ENCODE peak calls at places on chromosomes 2 and 18, in four cellular contexts. M is HCT116, A is A549, N is GM12878. V is an unnamed sample.

GRCh38 chr2:219575566-219576504 is 3.7 kb downstream of the INHA start:
- DNase-seq in M (no peak), A (no peak), N (no peak), V (no peak)

GRCh38 chr18:12747530-12748315 is 44.9 kb downstream of the PSMG2 start:
- DNase-seq in A (no peak), M (no peak), N (no peak), V (no peak)

GRCh38 chr2:180747728-180748127 is 232.7 kb upstream of the UBE2E3 start:
- DNase-seq in N (no peak), A (no peak), M (no peak), V (no peak)

GRCh38 chr2:70140978-70141753 is 49.7 kb downstream of the C2orf42 start:
- DNase-seq in N (peak), M (peak), A (no peak), V (peak)

GRCh38 chr2:23286765-23287155 is 98.2 kb upstream of the KLHL29 start:
- DNase-seq in N (no peak), M (no peak), A (no peak), V (no peak)

GRCh38 chr2:172213116-172213515 is 110.4 kb upstream of the DLX2 start:
- DNase-seq in M (no peak), A (no peak), N (no peak), V (no peak)

GRCh38 chr2:48175254-48175653 is 269.0 kb upstream of the FBXO11 start:
- DNase-seq in N (no peak), M (no peak), A (no peak), V (no peak)

GRCh38 chr2:181778621-181779195 is 98.4 kb upstream of the NEUROD1 start:
- DNase-seq in N (no peak), A (no peak), M (peak), V (no peak)

GRCh38 chr18:79627750-79628294 is 51.8 kb upstream of the CTDP1 start:
- DNase-seq in A (no peak), N (no peak), M (no peak), V (no peak)

GRCh38 chr18:32201936-32202335 is 12.1 kb downstream of the MEP1B start:
- DNase-seq in N (no peak), M (no peak), A (no peak), V (no peak)

GRCh38 chr18:11986061-11986460 is 4.8 kb downstream of the IMPA2 start:
- DNase-seq in N (no peak), A (no peak), M (no peak), V (no peak)

GRCh38 chr2:240398711-240399267 is 36.7 kb upstream of the GPC1 start:
- DNase-seq in A (no peak), N (no peak), M (no peak), V (no peak)
- TF ChIP-seq MAX in A (no peak), N (no peak), M (no peak), V (no peak)

GRCh38 chr18:37590346-37590745 is 24.7 kb upstream of the CELF4 start:
- DNase-seq in A (no peak), M (no peak), N (no peak), V (no peak)

GRCh38 chr18:37586641-37587225 is 21.1 kb upstream of the CELF4 start:
- DNase-seq in M (no peak), N (no peak), A (no peak), V (no peak)

GRCh38 chr18:37584952-37585695 is 19.5 kb upstream of the CELF4 start:
- DNase-seq in N (no peak), M (no peak), A (no peak), V (peak)

GRCh38 chr18:37584217-37584616 is 18.6 kb upstream of the CELF4 start:
- DNase-seq in M (no peak), N (no peak), A (no peak), V (no peak)

DNA sequence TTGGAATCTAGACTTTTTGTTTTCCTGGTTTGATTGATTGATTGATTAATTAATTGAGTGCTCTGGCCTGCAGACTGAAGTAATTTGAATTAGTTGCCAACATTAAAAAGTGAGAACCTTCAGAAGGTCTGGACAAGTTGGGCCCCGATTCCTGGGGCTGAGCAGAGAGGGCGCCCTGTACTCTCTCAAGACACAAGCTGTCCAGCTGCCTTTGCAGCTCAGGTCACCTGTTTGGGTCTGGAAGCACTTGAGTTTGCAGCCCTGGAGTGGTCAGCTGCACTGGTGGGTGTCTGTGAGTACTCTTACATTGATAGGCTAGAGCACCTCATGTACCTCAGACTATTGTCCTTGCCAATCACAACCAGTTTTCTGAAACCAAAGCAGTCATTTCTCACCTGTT is 22.7 kb upstream of the CELF4 start:
- DNase-seq in M (no peak), A (no peak), N (no peak), V (no peak)
- TF ChIP-seq MAX in M (no peak), A (no peak), N (no peak), V (no peak)

GRCh38 chr2:96906719-96907404 is 37.0 kb upstream of the SEMA4C start:
- DNase-seq in A (no peak), N (no peak), M (no peak), V (peak)
- TF ChIP-seq MAX in A (no peak), N (no peak), M (no peak), V (no peak)

GRCh38 chr2:108993095-108993937 is 4.3 kb upstream of the EDAR start:
- DNase-seq in A (no peak), M (no peak), N (no peak), V (no peak)

GRCh38 chr2:108987111-108987510 is 1.9 kb downstream of the EDAR start:
- DNase-seq in N (no peak), A (no peak), M (no peak), V (no peak)

GRCh38 chr2:108994250-108994649 is 5.2 kb upstream of the EDAR start:
- DNase-seq in N (no peak), M (no peak), A (no peak), V (no peak)

GRCh38 chr2:108988076-108988795 is 784 bp downstream of the EDAR start:
- DNase-seq in N (no peak), A (no peak), M (no peak), V (no peak)

GRCh38 chr2:108988796-108989713 is at the start of gene EDAR:
- DNase-seq in A (peak), N (no peak), M (peak), V (peak)
- TF ChIP-seq MAX in A (no peak), N (no peak), M (no peak), V (no peak)

GRCh38 chr2:26764078-26764887 is at the start of gene SLC35F6:
- DNase-seq in A (peak), N (no peak), M (no peak), V (peak)
- TF ChIP-seq MAX in A (peak), N (peak), M (no peak), V (peak)

GRCh38 chr2:59774821-59775463 is 778.5 kb downstream of the BCL11A start:
- DNase-seq in A (no peak), M (no peak), N (no peak), V (no peak)
- TF ChIP-seq MAX in A (no peak), M (no peak), N (no peak), V (no peak)

GRCh38 chr2:85310330-85310729 is 17.5 kb downstream of the TGOLN2 start:
- DNase-seq in M (no peak), A (no peak), N (no peak), V (no peak)

GRCh38 chr2:85314884-85315242 is 12.9 kb downstream of the TGOLN2 start:
- DNase-seq in M (no peak), A (no peak), N (no peak), V (no peak)

GRCh38 chr2:85309699-85310321 is 18.0 kb downstream of the TGOLN2 start:
- DNase-seq in N (no peak), A (no peak), M (no peak), V (no peak)

GRCh38 chr2:85308951-85309555 is 18.7 kb downstream of the TGOLN2 start:
- DNase-seq in A (no peak), M (no peak), N (no peak), V (no peak)

GRCh38 chr2:85312404-85312803 is 15.4 kb downstream of the TGOLN2 start:
- DNase-seq in A (no peak), M (no peak), N (no peak), V (no peak)
- TF ChIP-seq MAX in A (no peak), M (no peak), N (no peak), V (no peak)

V was measured in WTC11.